ENCODE peak calls at places on chromosomes 6 and 20, in eight cellular contexts. S is stimulated activated CD8-positive, alpha-beta memory T cell treated with anti-CD3 and anti-CD28 coated beads, Interleukin-12 subunit alpha, Interleukin-12 subunit beta, amount 100 ng/mL, for 4 hours; W is mucosa of descending colon; P is HTR-8/SVneo; M is A172; R is stimulated activated CD4-positive, alpha-beta T cell treated with anti-CD3 and anti-CD28 coated beads, TNF-alpha, amount 100 ng/mL, for 4 hours; T is activated T-cell treated with anti-CD3 and anti-CD28 coated beads, Interleukin-2, amount 50 U/mL, for 1 hour; Q is BE2C. G is an unnamed sample.

GRCh38 chr20:53688085-53688484 is 94.4 kb upstream of the ZNF217 start:
- DNase-seq in T (no peak), P (no peak), S (no peak), M (no peak), W (no peak), R (no peak), Q (no peak), G (no peak)

GRCh38 chr6:142026471-142026870 is 106.3 kb upstream of the GJE1 start:
- DNase-seq in M (no peak), Q (no peak), W (no peak), P (no peak), R (no peak), T (no peak), S (no peak), G (no peak)

GRCh38 chr6:72271531-72271930 is 350.3 kb upstream of the KCNQ5 start:
- DNase-seq in Q (no peak), R (no peak), S (no peak), P (no peak), W (no peak), M (no peak), T (no peak), G (no peak)

GRCh38 chr6:152295346-152295745 is 341.8 kb downstream of the SYNE1 start:
- DNase-seq in M (no peak), Q (no peak), P (no peak), T (no peak), R (no peak), W (no peak), S (no peak), G (no peak)

GRCh38 chr6:148532698-148533097 is 190.1 kb downstream of the SASH1 start:
- DNase-seq in M (no peak), T (no peak), R (no peak), P (no peak), Q (no peak), W (no peak), S (no peak), G (no peak)

GRCh38 chr20:63658749-63659187 is 656 bp downstream of the RTEL1 start:
- DNase-seq in R (no peak), W (no peak), P (no peak), M (no peak), S (no peak), Q (no peak), T (no peak), G (no peak)

GRCh38 chr6:151263035-151263434 is 23.3 kb downstream of the AKAP12 start:
- DNase-seq in M (no peak), T (no peak), P (no peak), Q (no peak), R (no peak), S (no peak), W (no peak), G (no peak)

GRCh38 chr6:74745670-74746069 is 460.2 kb downstream of the COL12A1 start:
- DNase-seq in P (no peak), M (no peak), R (no peak), W (no peak), Q (no peak), T (no peak), S (no peak), G (no peak)

GRCh38 chr6:148514091-148514850 is 171.6 kb downstream of the SASH1 start:
- DNase-seq in P (no peak), R (no peak), W (no peak), M (no peak), T (no peak), S (no peak), Q (no peak), G (no peak)

GRCh38 chr6:14126250-14126649 is 8.7 kb downstream of the CD83 start:
- DNase-seq in Q (no peak), R (no peak), T (no peak), S (no peak), M (no peak), W (no peak), P (no peak), G (no peak)

GRCh38 chr6:26183581-26184408 is 96.6 kb downstream of the HFE start:
- DNase-seq in P (no peak), W (peak), T (peak), R (no peak), Q (peak), S (no peak), M (peak), G (peak)

GRCh38 chr20:58604410-58604881 is 46.6 kb upstream of the STX16 start:
- DNase-seq in P (no peak), M (no peak), R (no peak), T (no peak), W (no peak), S (no peak), Q (peak), G (no peak)

GRCh38 chr6:15499591-15499990 is 163.2 kb downstream of the DTNBP1 start:
- DNase-seq in Q (no peak), R (no peak), T (no peak), M (no peak), W (no peak), S (no peak), P (no peak), G (no peak)

GRCh38 chr20:62938105-62938888 is at the start of gene GID8:
- DNase-seq in W (peak), P (peak), T (no peak), Q (peak), R (no peak), M (no peak), S (no peak), G (peak)

GRCh38 chr20:11917663-11918062 is at the start of gene BTBD3:
- DNase-seq in W (peak), Q (peak), S (no peak), P (no peak), R (no peak), M (no peak), T (no peak), G (no peak)

GRCh38 chr6:28335564-28336283 is at the start of gene ZSCAN31:
- DNase-seq in Q (peak), W (peak), T (peak), R (peak), M (peak), S (peak), P (peak), G (peak)

GRCh38 chr6:138337076-138337475 is 40.6 kb upstream of the SMIM28 start:
- DNase-seq in P (no peak), S (no peak), T (no peak), Q (no peak), W (no peak), R (no peak), M (no peak), G (no peak)

GRCh38 chr20:20216941-20217340 is 151.0 kb upstream of the INSM1 start:
- DNase-seq in Q (no peak), S (no peak), T (no peak), P (no peak), M (no peak), W (no peak), R (no peak), G (no peak)

GRCh38 chr6:1485678-1486077 is 96.3 kb downstream of the FOXF2 start:
- DNase-seq in T (no peak), P (peak), R (no peak), M (peak), Q (no peak), S (no peak), W (no peak), G (no peak)

GRCh38 chr6:85449818-85450577 is at the start of gene NT5E:
- DNase-seq in R (no peak), M (peak), T (peak), P (peak), Q (peak), S (no peak), W (peak), G (peak)

GRCh38 chr6:129120856-129121255 is 237.9 kb downstream of the LAMA2 start:
- DNase-seq in M (no peak), S (no peak), R (no peak), W (no peak), T (no peak), P (no peak), Q (no peak), G (no peak)

GRCh38 chr6:70524721-70525286 is 41.9 kb upstream of the SDHAF4 start:
- DNase-seq in S (no peak), T (no peak), P (no peak), R (no peak), Q (no peak), W (no peak), M (no peak), G (no peak)

GRCh38 chr6:16136536-16137450 is 7.9 kb downstream of the MYLIP start:
- DNase-seq in S (no peak), W (no peak), T (no peak), P (peak), M (peak), R (peak), Q (no peak), G (no peak)

GRCh38 chr6:79946773-79947190 is 571 bp downstream of the ELOVL4 start:
- DNase-seq in W (peak), Q (peak), T (peak), M (no peak), R (no peak), S (no peak), P (peak), G (peak)

GRCh38 chr6:162882817-162883481 is 155.2 kb downstream of the PACRG start:
- DNase-seq in P (no peak), W (no peak), M (no peak), R (no peak), Q (no peak), T (no peak), S (no peak), G (no peak)

GRCh38 chr6:149890629-149891045 is 7.3 kb downstream of the RAET1E start:
- DNase-seq in P (no peak), W (no peak), S (no peak), T (no peak), M (no peak), Q (no peak), R (no peak), G (no peak)

GRCh38 chr6:169857343-169858292 is 106.2 kb downstream of the ERMARD start:
- DNase-seq in P (no peak), S (no peak), R (no peak), M (no peak), Q (no peak), T (no peak), W (no peak), G (no peak)

G was measured in activated B cell treated with CpG ODN at 0.5 μM for 24 hours.